ENCODE peak calls at places on chromosomes 13 and 19, in eight cellular contexts. Z is cardiac muscle cell, D is mucosa of descending colon, P is pancreas, A is cardiac fibroblast, M is progenitor cell of endocrine pancreas, O is AG09319, Y is choroid plexus epithelial cell. E is an unnamed sample.

GRCh38 chr13:100510208-100510997 is 78.2 kb downstream of the GGACT start:
- DNase-seq in Z (no peak), D (no peak), P (no peak), A (no peak), M (no peak), O (no peak), Y (no peak), E (no peak)

GRCh38 chr13:76812971-76813691 is 73.1 kb downstream of the KCTD12 start:
- DNase-seq in Z (no peak), D (no peak), P (no peak), A (peak; percentile 64), M (no peak), O (no peak), Y (no peak), E (no peak)

GRCh38 chr13:73368608-73369007 is 309.8 kb downstream of the KLF5 start:
- DNase-seq in Z (no peak), D (no peak), P (no peak), A (no peak), M (no peak), O (no peak), Y (no peak), E (no peak)

GRCh38 chr13:31982540-31982939 is 49.0 kb upstream of the FRY start:
- DNase-seq in Z (no peak), D (peak; percentile 29), P (peak; percentile 65), A (peak; percentile 98), M (no peak), O (peak; percentile 46), Y (peak; percentile 98), E (peak; percentile 97)

GRCh38 chr19:47514151-47514868 is 553 bp downstream of the NAPA start:
- DNase-seq in Z (no peak), D (peak; percentile 51), P (no peak), A (no peak), M (no peak), O (no peak), Y (no peak), E (no peak)

GRCh38 chr13:52786747-52787146 is 47.1 kb upstream of the CNMD start:
- DNase-seq in Z (no peak), D (no peak), P (no peak), A (no peak), M (no peak), O (no peak), Y (no peak), E (no peak)

GRCh38 chr19:460877-461609 is at the start of gene SHC2:
- DNase-seq in Z (peak; percentile 63), D (peak; percentile 46), P (peak; percentile 84), A (no peak), M (peak; percentile 53), O (no peak), Y (no peak), E (no peak)

GRCh38 chr19:2477732-2478191 is 1.8 kb downstream of the GADD45B start:
- DNase-seq in Z (peak; percentile 29), D (peak; percentile 55), P (peak; percentile 78), A (peak; percentile 59), M (no peak), O (no peak), Y (peak; percentile 71), E (no peak)

GRCh38 chr13:21060827-21061076 is 634 bp downstream of the LATS2 start:
- DNase-seq in Z (no peak), D (no peak), P (no peak), A (no peak), M (peak; percentile 23), O (no peak), Y (no peak), E (no peak)

GRCh38 chr19:23801798-23802197 is 43.1 kb upstream of the ZNF681 start:
- DNase-seq in Z (no peak), D (no peak), P (no peak), A (no peak), M (no peak), O (no peak), Y (no peak), E (no peak)

GRCh38 chr19:56880592-56881190 is 40.2 kb upstream of the PEG3 start:
- DNase-seq in Z (no peak), D (no peak), P (no peak), A (no peak), M (no peak), O (no peak), Y (no peak), E (no peak)
- TF ChIP-seq CTCF in Z (no peak), D (no peak), P (no peak), A (no peak), M (no peak), O (no peak), Y (no peak), E (no peak)

GRCh38 chr13:74662895-74663294 is 528.7 kb upstream of the KLF12 start:
- DNase-seq in Z (no peak), D (no peak), P (no peak), A (no peak), M (no peak), O (no peak), Y (peak; percentile 9), E (no peak)
- TF ChIP-seq CTCF in Z (no peak), D (no peak), P (no peak), A (no peak), M (no peak), O (no peak), Y (no peak), E (no peak)

DNA sequence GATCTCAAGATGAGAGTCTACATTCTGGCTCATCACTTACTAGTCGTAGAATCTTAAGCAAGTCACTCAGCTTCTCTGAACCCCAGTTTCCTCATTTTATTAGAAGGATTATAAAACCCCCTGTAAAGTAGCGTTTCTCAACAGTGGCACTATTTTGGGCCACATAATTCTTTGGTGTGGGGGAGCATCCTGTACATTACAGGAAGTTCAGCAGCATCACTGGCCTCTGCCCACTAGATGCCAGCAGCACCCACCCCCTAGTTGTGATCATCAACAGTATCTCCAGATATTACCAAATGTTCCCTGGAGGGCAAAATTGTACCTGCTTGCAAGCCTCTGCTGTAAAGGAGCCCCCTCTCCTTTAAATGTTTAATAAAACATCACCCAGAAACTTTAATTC is 22.6 kb downstream of the STARD13 start:
- DNase-seq in Z (no peak), D (no peak), P (no peak), A (no peak), M (no peak), O (no peak), Y (no peak), E (no peak)
- TF ChIP-seq CTCF in Z (peak; percentile 6), D (no peak), P (no peak), A (peak; percentile 10), M (no peak), O (peak; percentile 8), Y (peak; percentile 12), E (peak; percentile 29)

GRCh38 chr19:40777795-40778044 is 327 bp upstream of the RAB4B start:
- DNase-seq in Z (no peak), D (no peak), P (no peak), A (no peak), M (no peak), O (no peak), Y (no peak), E (no peak)
- TF ChIP-seq CTCF in Z (no peak), D (no peak), P (no peak), A (no peak), M (no peak), O (no peak), Y (no peak), E (no peak)

GRCh38 chr13:101919541-101920306 is 467.2 kb downstream of the ITGBL1 start:
- DNase-seq in Z (peak; percentile 76), D (no peak), P (no peak), A (peak; percentile 30), M (peak; percentile 62), O (no peak), Y (peak; percentile 61), E (no peak)
- TF ChIP-seq CTCF in Z (no peak), D (no peak), P (no peak), A (no peak), M (no peak), O (no peak), Y (peak; percentile 33), E (no peak)

GRCh38 chr19:12885749-12886706 is 973 bp downstream of the KLF1 start:
- DNase-seq in Z (no peak), D (no peak), P (peak; percentile 76), A (peak; percentile 16), M (no peak), O (no peak), Y (no peak), E (no peak)
- TF ChIP-seq CTCF in Z (no peak), D (no peak), P (no peak), A (no peak), M (no peak), O (no peak), Y (no peak), E (peak; percentile 36)

E was measured in CD14-positive monocyte.